ENCODE peak calls at places on chromosomes 4 and X, in six cellular contexts. A is H9, N is IMR-90, Q is neural progenitor cell, O is hepatocyte, P is GM23248. X is an unnamed sample.

GRCh38 chr4:108360857-108361820 is 192.4 kb upstream of the LEF1 start:
- DNase-seq in Q (peak), A (peak), O (peak), N (peak), P (peak), X (peak)

GRCh38 chr4:150714462-150715438 is 132.8 kb downstream of the MAB21L2 start:
- DNase-seq in P (no peak), Q (no peak), A (no peak), O (no peak), N (no peak), X (no peak)

GRCh38 chr4:132642196-132642817 is 506.8 kb upstream of the PCDH10 start:
- DNase-seq in O (peak), A (peak), Q (peak), P (peak), N (peak), X (no peak)

GRCh38 chr4:675980-676870 is 1.9 kb downstream of the MYL5 start:
- DNase-seq in A (peak), N (no peak), P (no peak), Q (no peak), O (no peak), X (no peak)

GRCh38 chr4:179624768-179625181 is 2182.5 kb upstream of the AGA start:
- DNase-seq in Q (peak), A (peak), O (peak), N (peak), P (peak), X (peak)

GRCh38 chr4:109177411-109177810 is 125.0 kb downstream of the COL25A1 start:
- DNase-seq in P (no peak), Q (no peak), A (no peak), N (no peak), O (no peak), X (no peak)

GRCh38 chrX:9153299-9153698 is 119.4 kb upstream of the FAM9B start:
- DNase-seq in P (peak), O (no peak), Q (no peak), A (no peak), N (peak), X (no peak)

GRCh38 chrX:16445166-16445752 is 204.7 kb upstream of the S100G start:
- DNase-seq in O (peak), P (peak), Q (peak), A (peak), N (peak), X (peak)

GRCh38 chrX:68997461-68997860 is 167.8 kb downstream of the PJA1 start:
- DNase-seq in O (no peak), Q (no peak), P (no peak), A (no peak), N (peak), X (no peak)

GRCh38 chr4:85774000-85774399 is 299.1 kb downstream of the ARHGAP24 start:
- DNase-seq in O (no peak), A (no peak), Q (no peak), P (no peak), N (no peak), X (no peak)

GRCh38 chr4:32929738-32930688 is 2209.8 kb downstream of the PCDH7 start:
- DNase-seq in Q (no peak), A (no peak), N (no peak), P (no peak), O (no peak), X (no peak)

GRCh38 chrX:23062359-23062758 is 62.6 kb downstream of the DDX53 start:
- DNase-seq in P (no peak), O (no peak), A (no peak), N (no peak), Q (no peak), X (no peak)

GRCh38 chrX:40931921-40932320 is 153.3 kb upstream of the USP9X start:
- DNase-seq in N (no peak), O (no peak), P (peak), A (no peak), Q (no peak), X (no peak)

GRCh38 chr4:30721353-30722091 is 1.4 kb downstream of the PCDH7 start:
- DNase-seq in P (peak), Q (peak), N (peak), A (peak), O (peak), X (peak)

GRCh38 chrX:87636533-87636932 is 118.9 kb downstream of the KLHL4 start:
- DNase-seq in O (no peak), Q (peak), N (no peak), P (no peak), A (no peak), X (no peak)

GRCh38 chr4:47526281-47526680 is 41.2 kb downstream of the ATP10D start:
- DNase-seq in A (no peak), O (no peak), N (peak), P (peak), Q (no peak), X (no peak)

GRCh38 chrX:131675596-131676194 is 131.8 kb downstream of the OR13H1 start:
- DNase-seq in A (peak), O (peak), N (peak), Q (peak), P (peak), X (peak)

GRCh38 chr4:25925486-25926201 is 11.6 kb downstream of the SMIM20 start:
- DNase-seq in A (peak), O (peak), P (peak), N (peak), Q (peak), X (no peak)

GRCh38 chrX:39577976-39578962 is 519.5 kb downstream of the BCOR start:
- DNase-seq in Q (no peak), O (no peak), P (peak), A (no peak), N (no peak), X (no peak)

GRCh38 chr4:145302725-145303124 is 122.3 kb upstream of the OTUD4 start:
- DNase-seq in A (no peak), Q (no peak), N (no peak), P (peak), O (no peak), X (no peak)

GRCh38 chr4:116101321-116101720 is 984.1 kb downstream of the TRAM1L1 start:
- DNase-seq in A (no peak), Q (no peak), P (no peak), O (no peak), N (no peak), X (no peak)

GRCh38 chr4:31239886-31240285 is 519.7 kb downstream of the PCDH7 start:
- DNase-seq in O (no peak), P (no peak), A (no peak), N (no peak), Q (no peak), X (no peak)

GRCh38 chrX:68684291-68684918 is 36.9 kb downstream of the STARD8 start:
- DNase-seq in Q (no peak), A (no peak), N (no peak), P (no peak), O (no peak), X (no peak)

DNA sequence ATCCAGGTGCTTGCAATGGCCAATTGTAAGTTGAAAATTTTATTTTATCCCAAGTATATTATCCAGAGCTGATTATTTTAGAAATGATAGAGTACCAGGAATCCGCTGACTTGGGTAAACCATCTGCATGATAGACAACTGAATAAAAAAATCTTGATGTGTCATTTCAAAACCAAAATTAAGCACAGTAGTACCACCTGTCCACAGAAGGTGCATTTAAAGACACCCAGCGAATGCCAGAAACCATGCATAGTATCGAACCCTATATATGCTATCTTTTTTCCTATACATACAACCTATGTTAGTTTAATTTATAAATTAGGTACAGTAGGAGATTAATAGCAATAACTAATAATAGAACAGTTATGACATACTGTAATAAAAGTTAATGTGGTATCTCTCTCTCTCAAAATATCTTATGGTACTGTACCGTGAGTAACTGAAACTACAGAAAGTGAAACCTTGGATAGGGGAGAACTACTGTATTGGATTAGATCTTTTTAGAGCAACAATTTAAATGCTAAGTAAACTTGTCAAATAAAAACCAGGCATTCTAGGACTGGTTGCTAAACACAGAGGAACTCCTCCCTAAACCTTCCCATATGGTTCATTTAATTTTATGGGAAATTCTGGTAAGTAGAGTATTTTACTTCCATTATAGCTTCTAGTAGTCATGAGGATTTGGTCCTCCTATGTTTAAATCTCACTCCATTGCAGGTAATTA is 6.3 kb downstream of the NEIL3 start:
- DNase-seq in A (no peak), P (no peak), N (no peak), O (no peak), Q (no peak), X (no peak)
- H2AFZ ChIP-seq in A (no peak), P (peak), N (no peak), O (no peak), Q (no peak), X (no peak)

DNA sequence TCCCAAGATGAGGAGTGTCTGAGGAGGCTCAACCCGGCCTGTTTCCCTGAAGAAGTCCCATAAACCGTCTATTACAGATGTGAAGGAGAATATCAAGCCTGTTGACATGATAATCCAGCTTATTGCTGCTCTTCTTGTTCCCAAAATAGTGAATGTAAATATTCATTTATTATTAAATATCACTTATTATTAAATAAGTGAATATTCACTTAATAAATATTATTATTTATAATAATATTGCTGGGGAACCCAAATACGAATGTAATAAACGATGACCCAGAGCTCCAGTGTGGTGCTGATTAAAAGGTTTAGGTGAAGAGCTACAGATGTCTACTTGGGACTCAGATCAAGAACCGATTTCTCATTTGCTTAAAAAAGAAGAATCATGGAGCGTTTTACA is 23.8 kb upstream of the SORBS2 start:
- DNase-seq in N (no peak), P (no peak), Q (no peak), A (no peak), O (no peak), X (no peak)
- H3K27ac ChIP-seq in N (no peak), P (no peak), Q (no peak), A (peak), O (no peak), X (no peak)

GRCh38 chrX:84186603-84187358 is 1.2 kb downstream of the RPS6KA6 start:
- DNase-seq in O (peak), N (peak), Q (no peak), P (peak), A (peak), X (no peak)
- H2AFZ ChIP-seq in O (peak), N (peak), Q (no peak), P (peak), A (no peak), X (peak)

DNA sequence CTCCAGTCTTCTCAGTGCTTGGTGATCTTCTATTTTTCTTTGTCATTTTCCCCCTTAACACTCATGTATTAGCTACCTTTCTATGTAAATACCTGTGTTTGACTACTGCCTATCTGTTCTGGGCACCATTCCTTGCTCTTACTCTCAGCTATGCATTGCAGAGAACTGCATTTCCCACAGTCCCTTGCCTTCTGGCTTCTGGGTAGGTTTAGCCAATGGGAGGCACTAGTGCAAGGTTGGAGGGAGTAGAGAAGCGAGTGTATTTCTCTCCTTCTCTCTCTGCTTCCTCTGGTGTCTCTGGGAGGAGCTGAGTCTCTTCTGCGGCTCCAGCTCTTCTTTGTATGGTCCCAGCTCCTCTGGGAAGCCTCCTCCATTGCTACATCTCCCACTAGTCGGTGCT is 50.5 kb downstream of the CWH43 start:
- DNase-seq in P (no peak), O (no peak), A (no peak), Q (no peak), N (no peak), X (no peak)
- H3K27ac ChIP-seq in P (no peak), O (no peak), A (no peak), Q (no peak), N (no peak), X (no peak)

DNA sequence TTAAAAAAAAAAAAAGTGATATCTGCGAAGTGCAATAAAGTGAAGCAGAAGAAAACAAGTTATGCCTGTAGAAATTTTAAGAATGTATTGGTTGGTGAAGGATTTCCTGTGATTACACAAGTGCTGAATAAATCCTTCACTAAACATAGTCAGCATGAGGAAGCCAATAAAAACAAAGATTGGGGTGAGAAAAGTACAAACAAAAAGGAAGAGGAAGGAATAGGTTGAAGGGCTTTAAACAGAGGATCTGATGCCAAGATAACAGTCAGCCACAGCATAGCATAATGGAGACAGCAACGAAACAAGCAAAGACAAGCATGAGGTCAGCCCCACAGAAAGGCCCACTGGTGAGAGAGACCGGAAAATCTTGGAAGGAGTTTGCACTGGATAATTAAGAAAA is 372.2 kb downstream of the ADAM29 start:
- DNase-seq in A (no peak), Q (no peak), P (no peak), O (no peak), N (peak), X (no peak)
- H2AFZ ChIP-seq in A (no peak), Q (no peak), P (no peak), O (no peak), N (no peak), X (no peak)

GRCh38 chr4:53907772-53908171 is 156.6 kb downstream of the CHIC2 start:
- DNase-seq in Q (no peak), N (no peak), O (no peak), A (no peak), P (no peak), X (no peak)

GRCh38 chr4:53905281-53905934 is 159.0 kb downstream of the CHIC2 start:
- DNase-seq in A (no peak), Q (no peak), O (peak), N (peak), P (peak), X (no peak)

GRCh38 chr4:53908661-53909078 is 155.7 kb downstream of the CHIC2 start:
- DNase-seq in O (peak), A (no peak), N (peak), Q (peak), P (peak), X (peak)

GRCh38 chr4:53905935-53906377 is 158.4 kb downstream of the CHIC2 start:
- DNase-seq in P (peak), Q (peak), N (peak), O (peak), A (peak), X (no peak)

GRCh38 chr4:53906786-53907185 is 157.6 kb downstream of the CHIC2 start:
- DNase-seq in P (no peak), O (no peak), N (peak), Q (no peak), A (no peak), X (no peak)
- H3K27ac ChIP-seq in P (peak), O (peak), N (peak), Q (no peak), A (no peak), X (no peak)

GRCh38 chr4:20430555-20430954 is 178.8 kb downstream of the SLIT2 start:
- DNase-seq in A (no peak), O (no peak), P (peak), Q (no peak), N (peak), X (no peak)
- H2AFZ ChIP-seq in A (no peak), O (no peak), P (peak), Q (no peak), N (peak), X (no peak)

GRCh38 chrX:153690466-153690865 is 2.7 kb downstream of the SLC6A8 start:
- DNase-seq in N (no peak), Q (no peak), A (no peak), O (no peak), P (no peak), X (no peak)
- H3K27ac ChIP-seq in N (no peak), Q (no peak), A (no peak), O (no peak), P (no peak), X (no peak)

GRCh38 chr4:168919706-168920324 is 90.2 kb downstream of the CBR4 start:
- DNase-seq in P (no peak), Q (no peak), A (no peak), N (no peak), O (no peak), X (no peak)

GRCh38 chr4:168925789-168926490 is 84.1 kb downstream of the CBR4 start:
- DNase-seq in A (no peak), O (no peak), Q (no peak), P (no peak), N (no peak), X (no peak)

GRCh38 chr4:168924648-168925047 is 85.4 kb downstream of the CBR4 start:
- DNase-seq in P (no peak), N (no peak), A (no peak), O (no peak), Q (no peak), X (no peak)

GRCh38 chr4:168920438-168921081 is 89.5 kb downstream of the CBR4 start:
- DNase-seq in N (no peak), A (no peak), O (no peak), P (no peak), Q (no peak), X (no peak)

GRCh38 chr4:168923526-168924194 is 86.4 kb downstream of the CBR4 start:
- DNase-seq in A (peak), Q (peak), O (peak), P (peak), N (peak), X (peak)
- H2AFZ ChIP-seq in A (no peak), Q (no peak), O (no peak), P (no peak), N (no peak), X (no peak)

DNA sequence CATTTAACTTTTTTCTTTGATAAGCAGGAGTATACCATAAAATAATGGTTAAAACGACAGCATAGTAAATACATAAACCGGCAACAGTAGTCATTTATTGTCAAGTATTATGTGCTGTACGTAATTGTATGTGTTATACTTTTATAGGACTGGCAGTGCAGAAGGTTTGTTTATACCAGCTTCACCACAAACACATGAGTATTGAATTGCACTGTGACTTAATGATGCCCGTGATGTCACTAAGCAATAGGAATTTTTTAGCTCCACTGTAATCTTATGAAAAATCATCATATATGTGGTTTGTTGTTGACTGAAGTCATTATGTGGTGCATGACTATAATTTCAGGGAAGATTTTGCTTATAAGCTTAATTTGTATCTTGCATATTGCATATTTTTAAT is 424.6 kb downstream of the PABPC4L start:
- DNase-seq in N (peak), O (no peak), P (no peak), Q (no peak), A (no peak), X (no peak)
- H3K27ac ChIP-seq in N (no peak), O (no peak), P (no peak), Q (no peak), A (no peak), X (no peak)

X was measured in PC-9.